ENCODE peak calls at places on chromosomes 16 and 17, in five cellular contexts. One of them, this sample, is unnamed.

GRCh38 chr17:77445030-77445907 is 304.5 kb downstream of the SEC14L1 start:
- DNase-seq in lower lobe of right lung: no peak
- DNase-seq in HCT116: no peak
- DNase-seq in breast epithelium: no peak
- DNase-seq in A549: no peak
- DNase-seq in this sample: no peak

GRCh38 chr16:73418051-73418450 is 370.1 kb upstream of the ZFHX3 start:
- DNase-seq in lower lobe of right lung: no peak
- DNase-seq in HCT116: no peak
- DNase-seq in breast epithelium: no peak
- DNase-seq in A549: no peak
- DNase-seq in this sample: no peak

GRCh38 chr17:10844667-10845387 is 6.9 kb upstream of the PIRT start:
- DNase-seq in lower lobe of right lung: peak; percentile 82
- DNase-seq in HCT116: peak; percentile 48
- DNase-seq in breast epithelium: peak; percentile 48
- DNase-seq in A549: peak; percentile 82
- DNase-seq in this sample: peak; percentile 89

GRCh38 chr16:67162439-67163163 is 1.9 kb upstream of the HSF4 start:
- DNase-seq in lower lobe of right lung: no peak
- DNase-seq in HCT116: no peak
- DNase-seq in breast epithelium: no peak
- DNase-seq in A549: no peak
- DNase-seq in this sample: no peak

GRCh38 chr16:15450624-15451023 is 16.2 kb downstream of the BMERB1 start:
- DNase-seq in lower lobe of right lung: no peak
- DNase-seq in HCT116: no peak
- DNase-seq in breast epithelium: no peak
- DNase-seq in A549: no peak
- DNase-seq in this sample: no peak

GRCh38 chr17:76383645-76384221 is 676 bp upstream of the SPHK1 start:
- DNase-seq in lower lobe of right lung: peak; percentile 70
- DNase-seq in HCT116: no peak
- DNase-seq in breast epithelium: peak; percentile 50
- DNase-seq in A549: peak; percentile 66
- DNase-seq in this sample: peak; percentile 87

GRCh38 chr16:3274490-3274889 is 8.8 kb upstream of the ZNF263 start:
- DNase-seq in lower lobe of right lung: no peak
- DNase-seq in HCT116: no peak
- DNase-seq in breast epithelium: no peak
- DNase-seq in A549: no peak
- DNase-seq in this sample: no peak

GRCh38 chr16:66754819-66755218 is 3.4 kb upstream of the DYNC1LI2 start:
- DNase-seq in lower lobe of right lung: no peak
- DNase-seq in HCT116: no peak
- DNase-seq in breast epithelium: no peak
- DNase-seq in A549: no peak
- DNase-seq in this sample: no peak

GRCh38 chr16:82584553-82585152 is 42.1 kb upstream of the CDH13 start:
- DNase-seq in lower lobe of right lung: no peak
- DNase-seq in HCT116: no peak
- DNase-seq in breast epithelium: no peak
- DNase-seq in A549: no peak
- DNase-seq in this sample: no peak

GRCh38 chr17:74016504-74016903 is 187.0 kb upstream of the RPL38 start:
- DNase-seq in lower lobe of right lung: no peak
- DNase-seq in HCT116: no peak
- DNase-seq in breast epithelium: no peak
- DNase-seq in A549: no peak
- DNase-seq in this sample: no peak

GRCh38 chr17:50620848-50621247 is 13.8 kb upstream of the ABCC3 start:
- DNase-seq in lower lobe of right lung: no peak
- DNase-seq in HCT116: no peak
- DNase-seq in breast epithelium: no peak
- DNase-seq in A549: no peak
- DNase-seq in this sample: no peak
- TF ChIP-seq CTCF in lower lobe of right lung: no peak
- TF ChIP-seq CTCF in HCT116: peak; percentile 53
- TF ChIP-seq CTCF in breast epithelium: no peak
- TF ChIP-seq CTCF in A549: no peak
- TF ChIP-seq CTCF in this sample: no peak

DNA sequence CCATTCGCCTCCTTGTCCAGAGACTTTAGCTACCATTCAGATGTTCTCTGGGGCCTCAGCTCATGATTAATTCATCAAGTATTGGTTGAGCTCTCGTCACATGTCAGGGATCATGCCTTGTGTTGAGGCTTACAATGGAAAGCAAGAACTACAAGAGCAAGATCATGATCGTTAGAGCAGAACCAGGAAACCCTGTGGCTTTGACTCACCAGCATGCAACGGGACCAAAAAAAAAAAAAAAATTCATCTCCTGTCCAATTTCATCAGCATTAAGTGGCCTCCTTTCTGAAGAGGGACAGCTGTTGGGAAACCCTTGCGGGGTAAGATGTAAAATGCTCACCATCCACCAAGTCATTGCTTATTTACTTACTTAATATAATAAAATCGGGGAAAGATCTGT is 12.1 kb upstream of the USP10 start:
- DNase-seq in lower lobe of right lung: no peak
- DNase-seq in HCT116: no peak
- DNase-seq in breast epithelium: no peak
- DNase-seq in A549: no peak
- DNase-seq in this sample: no peak
- H3K4me3 ChIP-seq in lower lobe of right lung: no peak overlapping the region
- H3K4me3 ChIP-seq in HCT116: no peak overlapping the region
- H3K4me3 ChIP-seq in breast epithelium: no peak overlapping the region
- H3K4me3 ChIP-seq in A549: no peak overlapping the region
- H3K4me3 ChIP-seq in this sample: no peak overlapping the region

GRCh38 chr16:8934601-8935000 is 29.1 kb downstream of the USP7 start:
- DNase-seq in lower lobe of right lung: no peak
- DNase-seq in HCT116: no peak
- DNase-seq in breast epithelium: no peak
- DNase-seq in A549: no peak
- DNase-seq in this sample: no peak
- H3K4me1 ChIP-seq in lower lobe of right lung: peaks cover 37% of the 10 kb centered on the region
- H3K4me1 ChIP-seq in HCT116: peaks cover 19% of the 10 kb centered on the region
- H3K4me1 ChIP-seq in breast epithelium: no peaks in the 10 kb centered on the region
- H3K4me1 ChIP-seq in A549: peaks cover 11% of the 10 kb centered on the region
- H3K4me1 ChIP-seq in this sample: peaks cover 7% of the 10 kb centered on the region

GRCh38 chr17:32583053-32583452 is 96.3 kb downstream of the CDK5R1 start:
- DNase-seq in lower lobe of right lung: no peak
- DNase-seq in HCT116: no peak
- DNase-seq in breast epithelium: no peak
- DNase-seq in A549: no peak
- DNase-seq in this sample: no peak
- TF ChIP-seq CTCF in lower lobe of right lung: no peak
- TF ChIP-seq CTCF in HCT116: no peak
- TF ChIP-seq CTCF in breast epithelium: no peak
- TF ChIP-seq CTCF in A549: no peak
- TF ChIP-seq CTCF in this sample: no peak

GRCh38 chr16:75250089-75250808 is 1.2 kb downstream of the BCAR1 start:
- DNase-seq in lower lobe of right lung: no peak
- DNase-seq in HCT116: no peak
- DNase-seq in breast epithelium: peak; percentile 57
- DNase-seq in A549: no peak
- DNase-seq in this sample: peak; percentile 87
- H3K4me3 ChIP-seq in lower lobe of right lung: peak overlapping the region; percentile 83
- H3K4me3 ChIP-seq in HCT116: peak overlapping the region; percentile 73
- H3K4me3 ChIP-seq in breast epithelium: peak overlapping the region; percentile 74
- H3K4me3 ChIP-seq in A549: peak overlapping the region; percentile 74
- H3K4me3 ChIP-seq in this sample: peak overlapping the region; percentile 84

DNA sequence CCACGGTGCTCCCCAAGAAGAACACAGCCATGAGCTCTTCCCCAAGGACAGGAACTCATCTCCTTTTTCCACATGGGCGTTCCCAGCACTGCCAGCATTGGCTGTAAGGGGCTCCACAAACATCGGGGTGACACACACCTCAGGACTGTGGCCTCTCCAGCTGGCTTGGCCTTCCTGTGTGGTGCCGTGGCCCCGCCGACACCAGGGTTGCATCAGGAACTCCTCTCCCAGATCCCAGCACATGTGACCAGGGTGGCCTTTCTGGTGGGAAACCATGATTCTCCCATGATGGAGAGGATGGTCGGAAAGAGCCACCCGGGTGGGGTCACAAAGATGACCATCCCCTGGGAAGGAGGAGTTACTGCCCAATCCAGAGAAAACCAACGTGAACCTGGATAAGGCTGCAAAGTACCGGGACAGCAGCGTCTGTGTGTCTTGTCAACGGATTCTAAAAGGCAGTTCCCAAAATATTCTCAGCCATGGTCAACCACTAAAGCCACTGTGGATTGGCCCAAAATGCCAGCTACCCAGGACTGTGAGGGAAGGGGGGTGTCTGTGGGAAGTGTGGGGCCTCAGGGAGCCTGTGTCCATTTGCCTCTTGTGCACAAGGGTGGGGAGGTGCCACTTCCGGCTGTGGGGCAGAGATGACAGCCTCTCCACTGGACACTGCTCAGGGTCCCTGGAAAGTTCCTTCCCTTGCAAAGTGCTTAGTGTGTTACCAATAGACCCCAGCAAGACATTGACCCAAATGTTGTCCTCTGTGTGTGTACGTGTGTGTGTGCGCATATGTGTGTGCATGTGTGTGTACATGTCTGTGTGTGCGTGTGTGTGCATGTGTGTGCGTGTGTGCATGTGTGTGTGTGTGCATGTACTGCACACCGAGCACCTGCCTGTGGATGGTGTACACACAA is 78.0 kb upstream of the CBX4 start:
- DNase-seq in lower lobe of right lung: peak; percentile 40
- DNase-seq in HCT116: no peak
- DNase-seq in breast epithelium: no peak
- DNase-seq in A549: no peak
- DNase-seq in this sample: peak; percentile 32
- H3K4me1 ChIP-seq in lower lobe of right lung: peaks cover 13% of the 10 kb centered on the region
- H3K4me1 ChIP-seq in HCT116: peaks cover 40% of the 10 kb centered on the region
- H3K4me1 ChIP-seq in breast epithelium: no peaks in the 10 kb centered on the region
- H3K4me1 ChIP-seq in A549: peaks cover 35% of the 10 kb centered on the region
- H3K4me1 ChIP-seq in this sample: peaks cover 15% of the 10 kb centered on the region

GRCh38 chr16:9195301-9195700 is 103.9 kb downstream of the HAPSTR1 start:
- DNase-seq in lower lobe of right lung: no peak
- DNase-seq in HCT116: no peak
- DNase-seq in breast epithelium: no peak
- DNase-seq in A549: no peak
- DNase-seq in this sample: no peak

GRCh38 chr16:9197957-9198661 is 106.7 kb downstream of the HAPSTR1 start:
- DNase-seq in lower lobe of right lung: no peak
- DNase-seq in HCT116: no peak
- DNase-seq in breast epithelium: no peak
- DNase-seq in A549: no peak
- DNase-seq in this sample: no peak

GRCh38 chr16:9199751-9200150 is 108.3 kb downstream of the HAPSTR1 start:
- DNase-seq in lower lobe of right lung: no peak
- DNase-seq in HCT116: no peak
- DNase-seq in breast epithelium: no peak
- DNase-seq in A549: no peak
- DNase-seq in this sample: no peak

GRCh38 chr16:9199312-9199711 is 107.9 kb downstream of the HAPSTR1 start:
- DNase-seq in lower lobe of right lung: no peak
- DNase-seq in HCT116: no peak
- DNase-seq in breast epithelium: no peak
- DNase-seq in A549: no peak
- DNase-seq in this sample: no peak
- TF ChIP-seq CTCF in lower lobe of right lung: no peak
- TF ChIP-seq CTCF in HCT116: no peak
- TF ChIP-seq CTCF in breast epithelium: no peak
- TF ChIP-seq CTCF in A549: no peak
- TF ChIP-seq CTCF in this sample: no peak

This sample was measured in kidney.